ENCODE peak calls at places on chromosome 14, in ten cellular contexts. O, R, E, Y, D, C, L, J, H and F are unnamed samples.

GRCh38 chr14:41505491-41505890 is 101.2 kb upstream of the LRFN5 start:
- DNase-seq in O (no peak), R (no peak), E (no peak), Y (no peak), D (no peak), C (no peak), L (peak; percentile 23), J (no peak), H (no peak), F (no peak)

GRCh38 chr14:33682746-33683145 is 268.1 kb downstream of the EGLN3 start:
- DNase-seq in O (peak; percentile 28), R (peak; percentile 90), E (no peak), Y (peak; percentile 35), D (no peak), C (peak; percentile 82), L (no peak), J (peak; percentile 73), H (no peak), F (peak; percentile 80)

GRCh38 chr14:29548948-29549370 is 378.7 kb downstream of the PRKD1 start:
- DNase-seq in O (no peak), R (peak; percentile 76), E (no peak), Y (peak; percentile 5), D (no peak), C (peak; percentile 78), L (peak; percentile 79), J (peak; percentile 45), H (peak; percentile 32), F (no peak)

GRCh38 chr14:96090441-96091148 is 51.4 kb downstream of the C14orf132 start:
- DNase-seq in O (no peak), R (peak; percentile 97), E (no peak), Y (peak; percentile 52), D (no peak), C (peak; percentile 78), L (no peak), J (peak; percentile 42), H (no peak), F (peak; percentile 72)

GRCh38 chr14:89228921-89229639 is 188.0 kb downstream of the FOXN3 start:
- DNase-seq in O (peak; percentile 46), R (peak; percentile 60), E (no peak), Y (no peak), D (no peak), C (no peak), L (no peak), J (no peak), H (no peak), F (no peak)

GRCh38 chr14:101878222-101879211 is 85.9 kb upstream of the DYNC1H1 start:
- DNase-seq in O (no peak), R (peak; percentile 93), E (peak; percentile 17), Y (no peak), D (no peak), C (peak; percentile 38), L (no peak), J (no peak), H (no peak), F (no peak)

GRCh38 chr14:50932159-50932558 is 12.1 kb downstream of the PYGL start:
- DNase-seq in O (no peak), R (no peak), E (no peak), Y (no peak), D (no peak), C (no peak), L (no peak), J (no peak), H (no peak), F (no peak)

GRCh38 chr14:99497341-99497740 is 16.1 kb downstream of the CCNK start:
- DNase-seq in O (no peak), R (no peak), E (no peak), Y (no peak), D (no peak), C (no peak), L (no peak), J (no peak), H (no peak), F (no peak)

GRCh38 chr14:54787263-54787662 is 115.4 kb downstream of the GCH1 start:
- DNase-seq in O (no peak), R (no peak), E (no peak), Y (no peak), D (no peak), C (no peak), L (no peak), J (no peak), H (no peak), F (peak; percentile 52)

GRCh38 chr14:53032161-53032803 is 81.4 kb upstream of the FERMT2 start:
- DNase-seq in O (peak; percentile 34), R (peak; percentile 88), E (no peak), Y (no peak), D (no peak), C (peak; percentile 94), L (peak; percentile 89), J (peak; percentile 51), H (peak; percentile 32), F (no peak)

GRCh38 chr14:22884721-22885523 is 1.9 kb downstream of the REM2 start:
- DNase-seq in O (no peak), R (no peak), E (no peak), Y (no peak), D (no peak), C (no peak), L (no peak), J (no peak), H (no peak), F (no peak)

GRCh38 chr14:91249841-91250616 is 5.5 kb upstream of the GPR68 start:
- DNase-seq in O (no peak), R (no peak), E (no peak), Y (no peak), D (no peak), C (peak; percentile 77), L (peak; percentile 87), J (no peak), H (no peak), F (no peak)

GRCh38 chr14:29846339-29847129 is 81.1 kb downstream of the PRKD1 start:
- DNase-seq in O (no peak), R (peak; percentile 73), E (no peak), Y (no peak), D (no peak), C (peak; percentile 21), L (peak; percentile 1), J (no peak), H (no peak), F (no peak)

GRCh38 chr14:76312821-76313220 is 63.1 kb upstream of the ESRRB start:
- DNase-seq in O (no peak), R (no peak), E (no peak), Y (no peak), D (no peak), C (no peak), L (no peak), J (no peak), H (no peak), F (no peak)

GRCh38 chr14:76977793-76978730 is 50.4 kb downstream of the IRF2BPL start:
- DNase-seq in O (peak; percentile 73), R (no peak), E (peak; percentile 78), Y (no peak), D (peak; percentile 55), C (peak; percentile 22), L (peak; percentile 57), J (peak; percentile 29), H (no peak), F (no peak)

GRCh38 chr14:71408362-71409035 is 501.2 kb downstream of the PCNX1 start:
- DNase-seq in O (no peak), R (peak; percentile 79), E (no peak), Y (no peak), D (no peak), C (peak; percentile 52), L (no peak), J (no peak), H (no peak), F (no peak)

GRCh38 chr14:87055007-87055406 is 938.0 kb downstream of the GALC start:
- DNase-seq in O (no peak), R (no peak), E (no peak), Y (no peak), D (no peak), C (no peak), L (no peak), J (no peak), H (no peak), F (no peak)

GRCh38 chr14:100849432-100849831 is 23.5 kb downstream of the MEG3 start:
- DNase-seq in O (no peak), R (no peak), E (no peak), Y (no peak), D (no peak), C (no peak), L (peak; percentile 61), J (no peak), H (no peak), F (no peak)